ENCODE peak calls at places on chromosomes 12 and 14, in ten cellular contexts. H, M, X, L, J, A, P, T, S and W are unnamed samples.

GRCh38 chr12:12645485-12645884 is 33.8 kb downstream of the CREBL2 start:
- DNase-seq in T (no peak), S (no peak), J (peak), M (peak), A (peak), L (peak), P (peak), X (peak), H (no peak), W (peak)

GRCh38 chr14:93954900-93955891 is 21.2 kb downstream of the ASB2 start:
- DNase-seq in L (no peak), P (no peak), M (no peak), J (no peak), A (no peak), H (no peak), X (no peak), T (no peak), S (no peak), W (no peak)

GRCh38 chr14:80378084-80378483 is 166.8 kb upstream of the DIO2 start:
- DNase-seq in M (no peak), J (no peak), S (no peak), T (no peak), A (no peak), H (no peak), X (no peak), P (no peak), L (no peak), W (no peak)

GRCh38 chr12:124684971-124685688 is 117.7 kb upstream of the NCOR2 start:
- DNase-seq in A (no peak), M (peak), J (peak), T (no peak), X (peak), H (no peak), S (no peak), P (peak), L (peak), W (peak)

GRCh38 chr12:72622556-72622955 is 350.4 kb downstream of the TRHDE start:
- DNase-seq in S (no peak), M (no peak), A (no peak), L (no peak), H (no peak), X (no peak), T (no peak), P (no peak), J (no peak), W (no peak)

GRCh38 chr12:104263580-104264358 is 39.8 kb upstream of the EID3 start:
- DNase-seq in J (peak), S (no peak), H (no peak), A (no peak), X (peak), P (peak), M (peak), T (no peak), L (peak), W (no peak)

GRCh38 chr12:110669193-110669502 is 19.8 kb downstream of the HVCN1 start:
- DNase-seq in H (no peak), M (no peak), T (no peak), L (no peak), A (no peak), X (no peak), P (no peak), S (no peak), J (no peak), W (no peak)

GRCh38 chr12:77087427-77087826 is 22.1 kb upstream of the E2F7 start:
- DNase-seq in L (peak), H (no peak), J (no peak), M (peak), P (peak), S (no peak), X (peak), T (peak), A (no peak), W (no peak)

GRCh38 chr12:119668315-119668651 is 350 bp downstream of the PRKAB1 start:
- DNase-seq in T (no peak), S (peak), L (peak), M (peak), A (peak), J (peak), P (no peak), X (peak), H (no peak), W (no peak)

GRCh38 chr12:124385219-124385969 is 90.5 kb downstream of the RFLNA start:
- DNase-seq in A (no peak), L (peak), J (peak), X (peak), H (no peak), T (no peak), S (no peak), P (peak), M (peak), W (peak)

GRCh38 chr14:34180428-34180827 is 229.6 kb upstream of the EGLN3 start:
- DNase-seq in S (no peak), P (no peak), M (no peak), X (no peak), T (no peak), A (no peak), L (no peak), H (no peak), J (peak), W (no peak)

GRCh38 chr12:10967409-10967808 is 19.3 kb downstream of the TAS2R50 start:
- DNase-seq in T (peak), L (peak), M (peak), A (peak), S (no peak), X (peak), J (no peak), H (no peak), P (peak), W (peak)

GRCh38 chr12:88570103-88570502 is 10.2 kb downstream of the KITLG start:
- DNase-seq in P (peak), S (no peak), H (no peak), A (no peak), X (peak), T (no peak), L (peak), M (no peak), J (no peak), W (peak)

GRCh38 chr12:94587266-94588241 is 62.8 kb downstream of the TMCC3 start:
- DNase-seq in T (peak), H (no peak), L (no peak), A (no peak), P (no peak), J (no peak), X (no peak), M (no peak), S (no peak), W (no peak)

GRCh38 chr12:42957136-42957535 is 367.6 kb upstream of the PRICKLE1 start:
- DNase-seq in S (no peak), M (no peak), L (no peak), X (peak), P (no peak), H (no peak), A (no peak), J (no peak), T (no peak), W (no peak)

GRCh38 chr14:104786726-104787675 is 8.5 kb downstream of the AKT1 start:
- DNase-seq in L (no peak), M (no peak), H (no peak), A (no peak), P (no peak), S (no peak), X (no peak), T (no peak), J (no peak), W (no peak)

GRCh38 chr12:23795494-23795893 is 154.0 kb downstream of the SOX5 start:
- DNase-seq in J (no peak), M (no peak), A (no peak), S (no peak), L (no peak), T (no peak), H (no peak), P (no peak), X (no peak), W (no peak)

GRCh38 chr12:129025055-129025454 is 171.8 kb downstream of the GLT1D1 start:
- DNase-seq in T (no peak), M (no peak), S (no peak), P (no peak), J (no peak), H (no peak), X (no peak), L (no peak), A (no peak), W (no peak)